ENCODE peak calls at places on chromosome 10, in seven cellular contexts. One of them, this sample, is unnamed.

GRCh38 chr10:13450078-13450477 is 78.7 kb downstream of the BEND7 start:
- ATAC-seq in HCT116: no peak
- ATAC-seq in HepG2: no peak
- ATAC-seq in K562: no peak
- ATAC-seq in upper lobe of left lung: peak; percentile 69
- ATAC-seq in GM23338: no peak
- ATAC-seq in Panc1: no peak
- ATAC-seq in this sample: peak; percentile 61

GRCh38 chr10:77021966-77022365 is 615.6 kb downstream of the KCNMA1 start:
- ATAC-seq in HCT116: no peak
- ATAC-seq in HepG2: no peak
- ATAC-seq in K562: no peak
- ATAC-seq in upper lobe of left lung: no peak
- ATAC-seq in GM23338: no peak
- ATAC-seq in Panc1: no peak
- ATAC-seq in this sample: no peak

GRCh38 chr10:68023292-68023691 is 51.8 kb downstream of the HERC4 start:
- ATAC-seq in HCT116: no peak
- ATAC-seq in HepG2: no peak
- ATAC-seq in K562: no peak
- ATAC-seq in upper lobe of left lung: no peak
- ATAC-seq in GM23338: no peak
- ATAC-seq in Panc1: peak; percentile 51
- ATAC-seq in this sample: no peak

GRCh38 chr10:5942471-5942870 is 34.9 kb downstream of the IL15RA start:
- ATAC-seq in HCT116: no peak
- ATAC-seq in HepG2: peak; percentile 12
- ATAC-seq in K562: no peak
- ATAC-seq in upper lobe of left lung: peak; percentile 57
- ATAC-seq in GM23338: peak; percentile 11
- ATAC-seq in Panc1: no peak
- ATAC-seq in this sample: peak; percentile 8

GRCh38 chr10:59692113-59692512 is 17.5 kb downstream of the SLC16A9 start:
- ATAC-seq in HCT116: no peak
- ATAC-seq in HepG2: no peak
- ATAC-seq in K562: no peak
- ATAC-seq in upper lobe of left lung: no peak
- ATAC-seq in GM23338: no peak
- ATAC-seq in Panc1: no peak
- ATAC-seq in this sample: no peak

GRCh38 chr10:114615600-114616007 is 42.5 kb downstream of the ABLIM1 start:
- ATAC-seq in HCT116: no peak
- ATAC-seq in HepG2: no peak
- ATAC-seq in K562: no peak
- ATAC-seq in upper lobe of left lung: no peak
- ATAC-seq in GM23338: no peak
- ATAC-seq in Panc1: no peak
- ATAC-seq in this sample: no peak

GRCh38 chr10:127418536-127419168 is 130.5 kb upstream of the NPS start:
- ATAC-seq in HCT116: no peak
- ATAC-seq in HepG2: peak; percentile 75
- ATAC-seq in K562: no peak
- ATAC-seq in upper lobe of left lung: no peak
- ATAC-seq in GM23338: no peak
- ATAC-seq in Panc1: no peak
- ATAC-seq in this sample: no peak

GRCh38 chr10:77887631-77888355 is 38.8 kb downstream of the DLG5 start:
- ATAC-seq in HCT116: no peak
- ATAC-seq in HepG2: peak; percentile 65
- ATAC-seq in K562: no peak
- ATAC-seq in upper lobe of left lung: peak; percentile 3
- ATAC-seq in GM23338: no peak
- ATAC-seq in Panc1: no peak
- ATAC-seq in this sample: peak; percentile 58

GRCh38 chr10:110983466-110983865 is 64.1 kb downstream of the SHOC2 start:
- ATAC-seq in HCT116: no peak
- ATAC-seq in HepG2: no peak
- ATAC-seq in K562: no peak
- ATAC-seq in upper lobe of left lung: no peak
- ATAC-seq in GM23338: no peak
- ATAC-seq in Panc1: no peak
- ATAC-seq in this sample: no peak

GRCh38 chr10:118572286-118573041 is 23.0 kb downstream of the PRLHR start:
- ATAC-seq in HCT116: no peak
- ATAC-seq in HepG2: no peak
- ATAC-seq in K562: no peak
- ATAC-seq in upper lobe of left lung: peak; percentile 49
- ATAC-seq in GM23338: no peak
- ATAC-seq in Panc1: no peak
- ATAC-seq in this sample: no peak

GRCh38 chr10:1938317-1938716 is 201.0 kb upstream of the ADARB2 start:
- ATAC-seq in HCT116: no peak
- ATAC-seq in HepG2: no peak
- ATAC-seq in K562: no peak
- ATAC-seq in upper lobe of left lung: no peak
- ATAC-seq in GM23338: no peak
- ATAC-seq in Panc1: no peak
- ATAC-seq in this sample: no peak

GRCh38 chr10:130189466-130190064 is 53.4 kb downstream of the GLRX3 start:
- ATAC-seq in HCT116: peak; percentile 6
- ATAC-seq in HepG2: peak; percentile 12
- ATAC-seq in K562: no peak
- ATAC-seq in upper lobe of left lung: peak; percentile 1
- ATAC-seq in GM23338: no peak
- ATAC-seq in Panc1: peak; percentile 29
- ATAC-seq in this sample: no peak

DNA sequence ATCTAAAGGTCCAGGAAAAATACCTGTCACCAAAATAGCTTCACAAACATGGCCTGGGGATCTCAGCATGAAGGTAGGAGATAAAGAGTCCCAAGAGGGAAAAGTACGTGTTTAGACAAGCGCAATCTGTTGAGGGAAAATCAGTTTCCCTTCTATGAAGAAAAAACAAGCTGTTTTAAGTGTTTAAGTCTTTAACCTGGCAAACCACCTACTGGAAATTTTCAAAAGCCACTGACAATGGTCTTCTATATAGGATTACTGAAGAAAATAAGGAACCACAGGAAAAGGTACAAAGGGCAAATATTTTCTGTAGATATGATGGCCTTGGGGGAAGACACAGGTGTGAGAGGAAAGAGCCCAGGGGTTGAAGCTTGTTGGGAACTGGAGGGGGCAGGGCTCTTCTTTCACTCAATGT is 21.2 kb downstream of the ALDH18A1 start:
- ATAC-seq in HCT116: no peak
- ATAC-seq in HepG2: peak; percentile 81
- ATAC-seq in K562: no peak
- ATAC-seq in upper lobe of left lung: no peak
- ATAC-seq in GM23338: no peak
- ATAC-seq in Panc1: no peak
- ATAC-seq in this sample: no peak
- H3K36me3 ChIP-seq in HCT116: peaks cover 38% of the 10 kb centered on the region
- H3K36me3 ChIP-seq in HepG2: peaks cover 24% of the 10 kb centered on the region
- H3K36me3 ChIP-seq in K562: peaks cover 68% of the 10 kb centered on the region
- H3K36me3 ChIP-seq in upper lobe of left lung: peaks cover 74% of the 10 kb centered on the region
- H3K36me3 ChIP-seq in GM23338: peaks cover 63% of the 10 kb centered on the region
- H3K36me3 ChIP-seq in Panc1: peaks cover 17% of the 10 kb centered on the region
- H3K36me3 ChIP-seq in this sample: no peaks in the 10 kb centered on the region

GRCh38 chr10:63166742-63167258 is 33.7 kb downstream of the NRBF2 start:
- ATAC-seq in HCT116: peak; percentile 86
- ATAC-seq in HepG2: peak; percentile 63
- ATAC-seq in K562: peak; percentile 83
- ATAC-seq in upper lobe of left lung: peak; percentile 85
- ATAC-seq in GM23338: peak; percentile 78
- ATAC-seq in Panc1: peak; percentile 82
- ATAC-seq in this sample: peak; percentile 50

GRCh38 chr10:63164045-63164722 is 31.1 kb downstream of the NRBF2 start:
- ATAC-seq in HCT116: no peak
- ATAC-seq in HepG2: no peak
- ATAC-seq in K562: no peak
- ATAC-seq in upper lobe of left lung: no peak
- ATAC-seq in GM23338: no peak
- ATAC-seq in Panc1: no peak
- ATAC-seq in this sample: peak; percentile 78

GRCh38 chr10:63161592-63161991 is 28.5 kb downstream of the NRBF2 start:
- ATAC-seq in HCT116: no peak
- ATAC-seq in HepG2: no peak
- ATAC-seq in K562: no peak
- ATAC-seq in upper lobe of left lung: no peak
- ATAC-seq in GM23338: no peak
- ATAC-seq in Panc1: no peak
- ATAC-seq in this sample: no peak

GRCh38 chr10:63169063-63169462 is 35.9 kb downstream of the NRBF2 start:
- ATAC-seq in HCT116: no peak
- ATAC-seq in HepG2: no peak
- ATAC-seq in K562: no peak
- ATAC-seq in upper lobe of left lung: no peak
- ATAC-seq in GM23338: no peak
- ATAC-seq in Panc1: no peak
- ATAC-seq in this sample: no peak

GRCh38 chr10:63165249-63165648 is 32.1 kb downstream of the NRBF2 start:
- ATAC-seq in HCT116: no peak
- ATAC-seq in HepG2: no peak
- ATAC-seq in K562: no peak
- ATAC-seq in upper lobe of left lung: no peak
- ATAC-seq in GM23338: no peak
- ATAC-seq in Panc1: no peak
- ATAC-seq in this sample: no peak
- H3K4me3 ChIP-seq in HCT116: no peak overlapping the region
- H3K4me3 ChIP-seq in HepG2: no peak overlapping the region
- H3K4me3 ChIP-seq in K562: no peak overlapping the region
- H3K4me3 ChIP-seq in upper lobe of left lung: no peak overlapping the region
- H3K4me3 ChIP-seq in GM23338: no peak overlapping the region
- H3K4me3 ChIP-seq in Panc1: no peak overlapping the region
- H3K4me3 ChIP-seq in this sample: no peak overlapping the region

DNA sequence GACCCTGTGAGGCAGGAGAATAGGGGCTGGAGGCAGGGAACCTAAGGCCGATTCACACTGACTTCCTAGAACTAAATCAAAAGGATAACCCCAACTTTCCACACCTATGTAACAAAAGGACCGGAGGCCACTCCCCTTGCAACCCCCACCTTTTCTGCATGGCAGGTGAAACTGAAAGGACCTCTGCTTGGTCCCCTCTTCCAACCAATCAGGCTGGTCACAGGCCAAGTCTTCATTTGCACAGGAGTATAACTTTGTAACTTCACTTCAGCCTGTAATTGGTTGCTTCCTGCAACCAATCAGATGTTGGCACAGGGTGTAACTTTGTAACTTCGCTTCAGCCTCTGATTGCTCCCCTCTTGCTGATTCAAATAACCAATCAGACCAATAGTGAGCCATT is 190.1 kb downstream of the FAM107B start:
- ATAC-seq in HCT116: no peak
- ATAC-seq in HepG2: no peak
- ATAC-seq in K562: no peak
- ATAC-seq in upper lobe of left lung: no peak
- ATAC-seq in GM23338: peak; percentile 16
- ATAC-seq in Panc1: no peak
- ATAC-seq in this sample: no peak
- TF ChIP-seq POLR2AphosphoS5 in HCT116: no peak
- TF ChIP-seq POLR2AphosphoS5 in HepG2: no peak
- TF ChIP-seq POLR2AphosphoS5 in K562: no peak
- TF ChIP-seq POLR2AphosphoS5 in upper lobe of left lung: no peak
- TF ChIP-seq POLR2AphosphoS5 in GM23338: no peak
- TF ChIP-seq POLR2AphosphoS5 in Panc1: no peak
- TF ChIP-seq POLR2AphosphoS5 in this sample: no peak

DNA sequence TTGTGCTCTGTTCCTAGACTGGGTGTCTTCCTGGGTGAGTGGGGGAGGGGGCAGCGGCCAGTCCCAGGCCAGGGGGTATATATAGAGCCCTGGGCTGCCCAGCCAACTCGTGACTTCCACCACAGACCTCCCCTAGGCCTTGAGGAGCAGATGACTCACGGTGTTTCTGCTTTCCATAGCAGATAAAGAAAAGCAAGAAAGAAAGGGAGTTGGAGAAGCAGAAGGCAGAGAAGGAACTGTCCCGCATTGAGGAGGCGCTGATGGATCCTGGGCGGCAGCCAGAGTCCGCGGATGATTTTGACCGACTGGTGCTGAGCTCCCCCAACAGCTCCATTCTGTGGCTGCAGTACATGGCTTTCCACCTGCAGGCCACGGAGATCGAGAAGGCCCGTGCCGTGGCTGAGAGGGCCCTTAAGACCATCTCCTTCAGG is 10.1 kb downstream of the CALHM2 start:
- ATAC-seq in HCT116: no peak
- ATAC-seq in HepG2: no peak
- ATAC-seq in K562: no peak
- ATAC-seq in upper lobe of left lung: peak; percentile 65
- ATAC-seq in GM23338: no peak
- ATAC-seq in Panc1: no peak
- ATAC-seq in this sample: no peak
- H3K36me3 ChIP-seq in HCT116: peaks cover 90% of the 10 kb centered on the region
- H3K36me3 ChIP-seq in HepG2: peaks cover 43% of the 10 kb centered on the region
- H3K36me3 ChIP-seq in K562: peaks cover 93% of the 10 kb centered on the region
- H3K36me3 ChIP-seq in upper lobe of left lung: peaks cover 98% of the 10 kb centered on the region
- H3K36me3 ChIP-seq in GM23338: peaks cover 72% of the 10 kb centered on the region
- H3K36me3 ChIP-seq in Panc1: peaks cover 44% of the 10 kb centered on the region
- H3K36me3 ChIP-seq in this sample: peaks cover 100% of the 10 kb centered on the region

DNA sequence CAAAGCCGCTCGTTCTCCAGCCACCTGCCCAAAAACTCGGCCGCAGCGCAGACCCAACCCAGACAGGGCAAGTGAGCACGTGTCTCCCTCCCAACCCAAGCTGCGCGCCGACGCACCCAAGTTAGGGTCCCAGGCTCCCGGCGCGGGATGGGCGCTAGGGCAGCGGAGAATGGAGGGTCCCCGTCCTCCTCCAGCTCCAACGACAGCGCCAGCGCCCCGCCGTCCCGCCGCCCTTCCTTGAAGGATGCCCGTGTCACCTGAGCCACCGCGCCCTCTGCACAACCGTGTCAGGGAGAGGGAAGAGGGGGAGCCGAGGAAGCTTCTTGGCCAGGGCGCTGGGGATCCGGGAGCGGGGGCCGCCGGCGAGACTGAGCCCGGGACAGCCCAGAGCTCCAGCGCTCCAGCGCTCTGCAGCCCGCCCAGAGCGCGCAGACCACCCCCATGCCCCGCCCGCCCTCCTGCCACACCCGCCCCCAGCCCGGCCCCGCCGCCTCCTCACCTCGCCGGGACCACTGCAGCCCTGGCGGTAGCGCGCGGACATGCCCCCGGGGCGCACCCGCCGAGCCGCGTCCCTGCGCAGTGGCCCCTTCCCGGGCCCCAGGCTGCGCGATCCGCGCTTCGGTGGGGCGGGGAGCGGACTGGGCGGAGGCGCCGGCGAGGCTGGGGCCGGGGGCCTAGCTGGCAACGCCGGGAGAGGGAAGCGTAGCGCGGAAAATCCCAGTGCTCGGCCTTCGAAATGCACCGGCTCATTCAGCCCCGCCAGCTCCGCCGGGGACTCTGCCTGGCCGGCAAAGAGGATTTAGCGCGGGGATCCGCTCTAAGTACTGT is at the start of gene SLC16A12:
- ATAC-seq in HCT116: no peak
- ATAC-seq in HepG2: peak; percentile 92
- ATAC-seq in K562: no peak
- ATAC-seq in upper lobe of left lung: peak; percentile 59
- ATAC-seq in GM23338: peak; percentile 83
- ATAC-seq in Panc1: peak; percentile 82
- ATAC-seq in this sample: peak; percentile 50
- H3K4me3 ChIP-seq in HCT116: no peak within 1 kb of the TSS
- H3K4me3 ChIP-seq in HepG2: peak within 1 kb of the TSS; percentile 22
- H3K4me3 ChIP-seq in K562: no peak within 1 kb of the TSS
- H3K4me3 ChIP-seq in upper lobe of left lung: peak within 1 kb of the TSS; percentile 52
- H3K4me3 ChIP-seq in GM23338: peak within 1 kb of the TSS; percentile 67
- H3K4me3 ChIP-seq in Panc1: peak within 1 kb of the TSS; percentile 35
- H3K4me3 ChIP-seq in this sample: peak within 1 kb of the TSS; percentile 20